ENCODE peak calls at places on chromosomes 12 and 14, in five cellular contexts. One of them, this sample, is unnamed.
A peak's percentile ranks its signal among the peaks of the same experiment; 100 is the strongest.

GRCh38 chr14:91108941-91109611 is 4.8 kb upstream of the DGLUCY start:
- DNase-seq in NCI-H2107: no peak
- DNase-seq in neuronal stem cell: no peak
- DNase-seq in T-helper 9 cell: no peak
- DNase-seq in cardiac muscle cell: no peak
- DNase-seq in this sample: peak; percentile 57

GRCh38 chr12:22406622-22407021 is 72.1 kb upstream of the ST8SIA1 start:
- DNase-seq in NCI-H2107: no peak
- DNase-seq in neuronal stem cell: no peak
- DNase-seq in T-helper 9 cell: no peak
- DNase-seq in cardiac muscle cell: no peak
- DNase-seq in this sample: no peak

GRCh38 chr12:72323881-72324280 is 51.7 kb downstream of the TRHDE start:
- DNase-seq in NCI-H2107: no peak
- DNase-seq in neuronal stem cell: no peak
- DNase-seq in cardiac muscle cell: no peak
- DNase-seq in T-helper 9 cell: no peak
- DNase-seq in this sample: no peak

GRCh38 chr12:47274725-47275124 is 195.0 kb upstream of the AMIGO2 start:
- DNase-seq in cardiac muscle cell: no peak
- DNase-seq in neuronal stem cell: no peak
- DNase-seq in NCI-H2107: no peak
- DNase-seq in T-helper 9 cell: no peak
- DNase-seq in this sample: no peak

GRCh38 chr14:36556811-36557433 is 25.5 kb downstream of the NKX2-8 start:
- DNase-seq in neuronal stem cell: no peak
- DNase-seq in cardiac muscle cell: peak; percentile 26
- DNase-seq in NCI-H2107: no peak
- DNase-seq in T-helper 9 cell: no peak
- DNase-seq in this sample: no peak

GRCh38 chr14:77406086-77406485 is 17.2 kb downstream of the NOXRED1 start:
- DNase-seq in NCI-H2107: no peak
- DNase-seq in neuronal stem cell: no peak
- DNase-seq in T-helper 9 cell: no peak
- DNase-seq in cardiac muscle cell: peak; percentile 56
- DNase-seq in this sample: no peak

GRCh38 chr12:45010051-45010450 is 40.8 kb downstream of the DBX2 start:
- DNase-seq in cardiac muscle cell: peak; percentile 11
- DNase-seq in NCI-H2107: no peak
- DNase-seq in neuronal stem cell: no peak
- DNase-seq in T-helper 9 cell: no peak
- DNase-seq in this sample: no peak

GRCh38 chr12:28568083-28568482 is 377.8 kb downstream of the CCDC91 start:
- DNase-seq in neuronal stem cell: no peak
- DNase-seq in cardiac muscle cell: peak; percentile 63
- DNase-seq in NCI-H2107: no peak
- DNase-seq in T-helper 9 cell: no peak
- DNase-seq in this sample: no peak

GRCh38 chr12:80877706-80878384 is 59.9 kb downstream of the LIN7A start:
- DNase-seq in neuronal stem cell: no peak
- DNase-seq in T-helper 9 cell: no peak
- DNase-seq in NCI-H2107: no peak
- DNase-seq in cardiac muscle cell: no peak
- DNase-seq in this sample: no peak

GRCh38 chr14:60655114-60655897 is 6.0 kb upstream of the SIX1 start:
- DNase-seq in neuronal stem cell: peak; percentile 36
- DNase-seq in cardiac muscle cell: no peak
- DNase-seq in T-helper 9 cell: no peak
- DNase-seq in NCI-H2107: peak; percentile 76
- DNase-seq in this sample: no peak

GRCh38 chr12:52949413-52950331 is 754 bp downstream of the KRT18 start:
- DNase-seq in T-helper 9 cell: no peak
- DNase-seq in NCI-H2107: no peak
- DNase-seq in cardiac muscle cell: peak; percentile 94
- DNase-seq in neuronal stem cell: no peak
- DNase-seq in this sample: no peak

GRCh38 chr12:95215925-95216324 is 1.3 kb downstream of the FGD6 start:
- DNase-seq in cardiac muscle cell: peak; percentile 67
- DNase-seq in neuronal stem cell: no peak
- DNase-seq in NCI-H2107: no peak
- DNase-seq in T-helper 9 cell: no peak
- DNase-seq in this sample: no peak

GRCh38 chr12:124369055-124369900 is 74.4 kb downstream of the RFLNA start:
- DNase-seq in NCI-H2107: no peak
- DNase-seq in cardiac muscle cell: peak; percentile 98
- DNase-seq in T-helper 9 cell: no peak
- DNase-seq in neuronal stem cell: no peak
- DNase-seq in this sample: no peak

GRCh38 chr12:78611504-78611903 is 253.1 kb upstream of the SYT1 start:
- DNase-seq in T-helper 9 cell: no peak
- DNase-seq in cardiac muscle cell: no peak
- DNase-seq in neuronal stem cell: no peak
- DNase-seq in NCI-H2107: no peak
- DNase-seq in this sample: no peak